ENCODE peak calls at places on chromosome 5, in four cellular contexts. P, S, M and F are unnamed samples.

GRCh38 chr5:134184155-134185135 is 7.7 kb upstream of the SKP1 start:
- DNase-seq in M (peak), P (peak), S (peak), F (peak)

GRCh38 chr5:126970517-126971017 is 59.8 kb downstream of the MARCHF3 start:
- DNase-seq in M (no peak), P (peak), S (no peak), F (no peak)

GRCh38 chr5:158953929-158954534 is 145.7 kb downstream of the EBF1 start:
- DNase-seq in S (no peak), M (no peak), P (no peak), F (no peak)

GRCh38 chr5:174355208-174355612 is 309.7 kb downstream of the NSG2 start:
- DNase-seq in S (no peak), P (peak), M (no peak), F (no peak)

GRCh38 chr5:130836729-130837660 is 328.1 kb downstream of the HINT1 start:
- DNase-seq in S (no peak), M (no peak), P (no peak), F (no peak)

GRCh38 chr5:132837868-132838267 is 7.4 kb upstream of the SHROOM1 start:
- DNase-seq in M (no peak), S (peak), P (no peak), F (no peak)

GRCh38 chr5:154371687-154372086 is 74.1 kb upstream of the SAP30L start:
- DNase-seq in P (peak), S (no peak), M (no peak), F (no peak)

GRCh38 chr5:53482717-53483638 is 2.5 kb downstream of the FST start:
- DNase-seq in M (peak), S (peak), P (peak), F (peak)

GRCh38 chr5:138148811-138149210 is 9.6 kb upstream of the NME5 start:
- DNase-seq in S (no peak), P (peak), M (no peak), F (no peak)

GRCh38 chr5:57993866-57994265 is 466.0 kb downstream of the PLK2 start:
- DNase-seq in S (no peak), M (no peak), P (no peak), F (no peak)

GRCh38 chr5:120055858-120056257 is 408.2 kb upstream of the PRR16 start:
- DNase-seq in M (no peak), S (no peak), P (peak), F (no peak)

GRCh38 chr5:33696413-33696812 is 195.4 kb downstream of the ADAMTS12 start:
- DNase-seq in P (no peak), M (no peak), S (no peak), F (no peak)

GRCh38 chr5:74294231-74294705 is 346.3 kb downstream of the ENC1 start:
- DNase-seq in M (no peak), S (no peak), P (no peak), F (no peak)

DNA sequence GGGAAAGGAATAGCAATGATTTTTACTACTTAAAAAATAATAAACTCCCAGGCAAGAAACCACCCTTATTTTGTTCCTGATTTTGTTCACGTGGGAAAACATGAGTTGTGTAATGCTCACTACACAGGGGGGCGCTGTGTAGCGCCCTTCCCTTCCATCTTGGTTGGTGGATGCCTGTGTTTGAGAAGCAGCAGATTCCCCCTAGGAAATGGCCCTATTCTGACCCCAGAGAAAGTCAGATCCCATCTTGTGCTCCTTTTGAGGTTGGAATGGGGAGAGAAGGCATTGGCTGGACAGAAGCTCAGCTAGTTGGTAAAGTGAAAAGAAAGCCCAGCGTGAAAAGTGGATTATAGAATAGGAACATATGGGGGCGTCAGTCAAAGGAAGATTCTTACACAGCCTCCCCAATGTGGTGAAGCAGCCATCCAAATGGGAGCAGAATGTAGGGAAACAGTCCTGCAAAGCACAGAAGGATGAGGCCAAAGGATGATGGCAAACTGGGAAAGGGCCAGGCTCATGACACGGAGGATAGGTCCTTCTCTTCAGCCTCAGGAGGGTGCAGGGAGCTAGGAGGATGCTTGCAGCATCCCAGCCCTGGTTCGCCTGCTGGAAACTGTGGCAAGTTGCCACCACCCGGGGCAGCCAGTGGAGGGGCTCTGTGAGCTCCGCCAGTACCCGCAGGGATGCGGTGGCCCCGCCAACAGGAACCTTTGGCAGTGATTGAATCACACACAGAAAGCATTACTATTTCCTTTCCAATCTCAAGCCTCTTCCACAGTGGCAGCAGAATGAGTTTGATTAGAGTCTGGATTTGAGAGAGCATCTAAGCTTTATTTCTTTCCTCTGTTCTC is 314.2 kb upstream of the DAP start:
- DNase-seq in S (no peak), P (no peak), M (no peak), F (peak)
- TF ChIP-seq CTCF in S (peak), P (no peak), M (peak), F (peak)

DNA sequence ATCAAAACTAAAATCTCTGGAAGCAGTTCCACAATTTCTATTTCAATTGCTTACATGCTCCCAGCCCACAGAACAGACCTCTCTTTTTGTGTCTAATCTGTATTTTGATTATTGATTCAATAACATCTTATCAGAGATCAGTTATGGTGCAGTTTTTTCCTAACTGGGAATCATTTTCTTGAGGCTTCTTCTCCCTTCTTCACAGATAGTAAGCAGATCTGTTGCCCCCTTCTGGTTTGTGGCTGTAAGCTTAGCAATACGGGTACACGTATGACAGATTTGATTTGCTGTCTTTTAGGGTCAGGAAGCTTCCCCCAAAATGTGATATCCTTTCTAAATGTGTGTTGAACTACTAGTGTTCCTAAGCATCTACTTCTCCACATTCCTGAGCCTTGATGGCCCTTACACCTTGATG is 39.4 kb downstream of the MRPS27 start:
- DNase-seq in P (peak), S (no peak), M (no peak), F (no peak)
- TF ChIP-seq CTCF in P (peak), S (peak), M (peak), F (peak)

GRCh38 chr5:77003246-77003645 is 27.0 kb upstream of the AGGF1 start:
- DNase-seq in M (no peak), P (no peak), S (no peak), F (no peak)
- TF ChIP-seq CTCF in M (no peak), P (no peak), S (no peak), F (no peak)

DNA sequence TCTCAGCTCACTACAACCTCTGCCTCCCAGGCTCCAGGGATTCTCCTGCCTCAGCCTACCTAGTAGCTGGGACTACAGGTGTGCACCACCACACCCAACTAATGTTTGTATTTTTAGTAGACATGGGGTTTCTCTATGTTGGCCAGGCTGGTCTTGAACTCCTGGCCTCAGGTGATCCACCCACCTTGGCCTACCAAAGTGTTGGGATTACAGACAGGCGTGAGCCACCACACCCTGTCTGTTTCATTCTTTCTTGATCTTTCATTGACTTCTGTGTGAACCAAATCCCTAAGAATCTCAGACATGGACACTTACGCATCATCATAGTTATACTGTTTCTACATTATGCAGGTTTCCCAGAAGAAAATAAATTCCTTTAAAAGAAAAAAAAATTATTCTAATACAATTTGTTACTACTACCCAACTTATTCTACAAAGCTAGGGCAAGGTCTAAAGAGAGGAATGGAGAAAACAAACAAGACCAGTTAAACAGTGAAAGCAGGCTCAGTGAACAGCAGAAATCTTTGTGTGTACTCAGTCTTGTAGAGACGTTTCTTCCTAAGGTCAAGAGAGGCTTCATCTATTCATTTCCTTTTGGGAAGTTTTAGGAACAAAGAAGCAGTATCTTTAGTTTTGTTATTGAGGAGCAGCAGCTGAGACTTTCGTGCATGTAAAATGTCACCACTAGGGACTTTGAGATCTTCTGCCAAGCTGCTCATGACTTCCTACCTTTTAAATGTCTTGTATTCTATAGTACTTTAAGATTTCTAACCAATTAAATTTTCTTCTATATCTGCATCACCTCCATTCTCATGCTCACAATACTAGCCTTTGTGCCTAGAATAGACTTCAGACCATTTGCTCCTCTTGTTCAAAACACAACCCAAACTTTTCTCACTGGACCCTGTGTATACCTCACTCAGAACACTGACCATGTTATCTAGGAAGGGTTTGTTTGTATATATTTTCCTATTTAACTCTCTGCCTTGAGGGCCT is 5.6 kb upstream of the HMGCR start:
- DNase-seq in M (no peak), S (peak), P (no peak), F (no peak)
- TF ChIP-seq CTCF in M (peak), S (no peak), P (no peak), F (peak)